ENCODE peak calls at places on chromosomes 3 and 15, in nine cellular contexts. One of them, this sample, is unnamed. For H3K36me3, the result is how much of the 10 kb centered on the place peaks cover.

GRCh38 chr3:9339750-9340449 is 23.0 kb upstream of the THUMPD3 start:
- DNase-seq in Panc1: no peak
- DNase-seq in CD4-positive, CD25-positive, alpha-beta regulatory T cell: no peak
- DNase-seq in astrocyte: no peak
- DNase-seq in GM23248: peak
- DNase-seq in transverse colon: no peak
- DNase-seq in neuronal stem cell: no peak
- DNase-seq in colonic mucosa: no peak
- DNase-seq in upper lobe of right lung: no peak
- DNase-seq in this sample: peak

GRCh38 chr15:60734846-60735245 is 255.9 kb upstream of the ICE2 start:
- DNase-seq in colonic mucosa: no peak
- DNase-seq in transverse colon: no peak
- DNase-seq in astrocyte: no peak
- DNase-seq in Panc1: no peak
- DNase-seq in upper lobe of right lung: no peak
- DNase-seq in neuronal stem cell: no peak
- DNase-seq in GM23248: no peak
- DNase-seq in CD4-positive, CD25-positive, alpha-beta regulatory T cell: no peak
- DNase-seq in this sample: no peak

GRCh38 chr15:76327191-76328105 is 9.1 kb upstream of the ISL2 start:
- DNase-seq in astrocyte: peak
- DNase-seq in CD4-positive, CD25-positive, alpha-beta regulatory T cell: no peak
- DNase-seq in upper lobe of right lung: no peak
- DNase-seq in Panc1: no peak
- DNase-seq in transverse colon: no peak
- DNase-seq in neuronal stem cell: no peak
- DNase-seq in colonic mucosa: no peak
- DNase-seq in GM23248: no peak
- DNase-seq in this sample: peak

GRCh38 chr3:70053293-70053692 is 53.8 kb downstream of the SAMMSON start:
- DNase-seq in Panc1: no peak
- DNase-seq in CD4-positive, CD25-positive, alpha-beta regulatory T cell: no peak
- DNase-seq in upper lobe of right lung: no peak
- DNase-seq in neuronal stem cell: no peak
- DNase-seq in astrocyte: no peak
- DNase-seq in transverse colon: no peak
- DNase-seq in colonic mucosa: no peak
- DNase-seq in GM23248: no peak
- DNase-seq in this sample: peak

GRCh38 chr3:196414469-196414868 is 17.8 kb downstream of the UBXN7 start:
- DNase-seq in neuronal stem cell: no peak
- DNase-seq in astrocyte: peak
- DNase-seq in transverse colon: no peak
- DNase-seq in colonic mucosa: no peak
- DNase-seq in upper lobe of right lung: no peak
- DNase-seq in GM23248: peak
- DNase-seq in Panc1: no peak
- DNase-seq in CD4-positive, CD25-positive, alpha-beta regulatory T cell: no peak
- DNase-seq in this sample: peak

GRCh38 chr3:42814914-42815507 is 5.8 kb downstream of the ACKR2 start:
- DNase-seq in upper lobe of right lung: no peak
- DNase-seq in CD4-positive, CD25-positive, alpha-beta regulatory T cell: no peak
- DNase-seq in colonic mucosa: no peak
- DNase-seq in astrocyte: no peak
- DNase-seq in GM23248: peak
- DNase-seq in Panc1: no peak
- DNase-seq in transverse colon: no peak
- DNase-seq in neuronal stem cell: no peak
- DNase-seq in this sample: no peak

GRCh38 chr3:71515640-71516383 is 67.7 kb downstream of the FOXP1 start:
- DNase-seq in astrocyte: no peak
- DNase-seq in transverse colon: no peak
- DNase-seq in upper lobe of right lung: no peak
- DNase-seq in GM23248: no peak
- DNase-seq in CD4-positive, CD25-positive, alpha-beta regulatory T cell: no peak
- DNase-seq in Panc1: no peak
- DNase-seq in neuronal stem cell: no peak
- DNase-seq in colonic mucosa: no peak
- DNase-seq in this sample: no peak

GRCh38 chr3:32258869-32259268 is 20.4 kb downstream of the CMTM8 start:
- DNase-seq in neuronal stem cell: no peak
- DNase-seq in Panc1: no peak
- DNase-seq in CD4-positive, CD25-positive, alpha-beta regulatory T cell: no peak
- DNase-seq in colonic mucosa: no peak
- DNase-seq in upper lobe of right lung: no peak
- DNase-seq in GM23248: no peak
- DNase-seq in astrocyte: no peak
- DNase-seq in transverse colon: no peak
- DNase-seq in this sample: no peak

GRCh38 chr3:32381922-32382321 is 9.7 kb upstream of the CMTM7 start:
- DNase-seq in upper lobe of right lung: no peak
- DNase-seq in Panc1: no peak
- DNase-seq in GM23248: peak
- DNase-seq in transverse colon: no peak
- DNase-seq in astrocyte: no peak
- DNase-seq in CD4-positive, CD25-positive, alpha-beta regulatory T cell: no peak
- DNase-seq in colonic mucosa: no peak
- DNase-seq in neuronal stem cell: no peak
- DNase-seq in this sample: no peak

GRCh38 chr3:17094551-17094950 is 209.8 kb downstream of the PLCL2 start:
- DNase-seq in upper lobe of right lung: no peak
- DNase-seq in colonic mucosa: no peak
- DNase-seq in Panc1: no peak
- DNase-seq in CD4-positive, CD25-positive, alpha-beta regulatory T cell: no peak
- DNase-seq in GM23248: no peak
- DNase-seq in astrocyte: no peak
- DNase-seq in neuronal stem cell: peak
- DNase-seq in transverse colon: no peak
- DNase-seq in this sample: no peak

GRCh38 chr15:60605879-60606304 is 127.0 kb upstream of the ICE2 start:
- DNase-seq in neuronal stem cell: no peak
- DNase-seq in Panc1: no peak
- DNase-seq in astrocyte: peak
- DNase-seq in transverse colon: no peak
- DNase-seq in upper lobe of right lung: no peak
- DNase-seq in GM23248: peak
- DNase-seq in CD4-positive, CD25-positive, alpha-beta regulatory T cell: no peak
- DNase-seq in colonic mucosa: no peak
- DNase-seq in this sample: peak

GRCh38 chr15:33292718-33293307 is 18.0 kb upstream of the RYR3 start:
- DNase-seq in colonic mucosa: peak
- DNase-seq in astrocyte: peak
- DNase-seq in neuronal stem cell: peak
- DNase-seq in upper lobe of right lung: no peak
- DNase-seq in transverse colon: peak
- DNase-seq in Panc1: peak
- DNase-seq in GM23248: peak
- DNase-seq in CD4-positive, CD25-positive, alpha-beta regulatory T cell: no peak
- DNase-seq in this sample: peak

GRCh38 chr15:69160976-69161877 is 792 bp downstream of the GLCE start:
- DNase-seq in CD4-positive, CD25-positive, alpha-beta regulatory T cell: no peak
- DNase-seq in neuronal stem cell: peak
- DNase-seq in Panc1: no peak
- DNase-seq in upper lobe of right lung: peak
- DNase-seq in colonic mucosa: peak
- DNase-seq in astrocyte: no peak
- DNase-seq in transverse colon: peak
- DNase-seq in GM23248: peak
- DNase-seq in this sample: peak

GRCh38 chr15:63277044-63277892 is at the start of gene APH1B:
- DNase-seq in colonic mucosa: peak
- DNase-seq in upper lobe of right lung: peak
- DNase-seq in neuronal stem cell: peak
- DNase-seq in astrocyte: peak
- DNase-seq in transverse colon: peak
- DNase-seq in GM23248: peak
- DNase-seq in CD4-positive, CD25-positive, alpha-beta regulatory T cell: peak
- DNase-seq in Panc1: no peak
- DNase-seq in this sample: peak

GRCh38 chr15:38652998-38653397 is 88.4 kb upstream of the RASGRP1 start:
- DNase-seq in CD4-positive, CD25-positive, alpha-beta regulatory T cell: peak
- DNase-seq in transverse colon: peak
- DNase-seq in neuronal stem cell: no peak
- DNase-seq in GM23248: no peak
- DNase-seq in upper lobe of right lung: no peak
- DNase-seq in astrocyte: no peak
- DNase-seq in colonic mucosa: peak
- DNase-seq in Panc1: no peak
- DNase-seq in this sample: no peak

DNA sequence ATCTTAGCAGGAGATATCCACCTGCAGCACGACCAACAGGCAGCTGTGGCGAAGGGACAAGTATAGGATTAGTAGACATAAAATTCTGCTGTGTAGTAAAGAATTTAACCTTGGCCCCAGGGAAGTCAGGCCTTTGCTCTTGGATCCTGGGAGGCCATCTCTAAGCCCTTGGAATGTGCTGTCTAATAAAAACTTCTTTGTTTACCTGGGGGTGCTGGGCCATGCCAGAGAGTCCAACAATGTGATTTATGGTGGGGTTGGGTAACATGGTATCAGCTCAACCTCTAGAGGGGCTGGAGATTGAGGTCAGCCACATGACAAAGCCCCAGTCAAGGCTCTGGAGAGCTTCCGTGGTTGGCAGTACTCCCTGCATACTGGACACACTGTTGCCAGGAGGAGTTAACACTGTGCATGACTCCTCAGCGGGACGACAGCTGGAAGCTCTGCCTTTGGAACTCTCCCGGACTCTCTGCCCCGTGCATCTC is 52.4 kb downstream of the HEG1 start:
- DNase-seq in GM23248: peak
- DNase-seq in upper lobe of right lung: no peak
- DNase-seq in neuronal stem cell: no peak
- DNase-seq in colonic mucosa: peak
- DNase-seq in astrocyte: peak
- DNase-seq in Panc1: no peak
- DNase-seq in CD4-positive, CD25-positive, alpha-beta regulatory T cell: no peak
- DNase-seq in transverse colon: peak
- DNase-seq in this sample: peak
- H3K36me3 ChIP-seq in GM23248: half or more
- H3K36me3 ChIP-seq in upper lobe of right lung: half or more
- H3K36me3 ChIP-seq in neuronal stem cell: half or more
- H3K36me3 ChIP-seq in colonic mucosa: under half
- H3K36me3 ChIP-seq in astrocyte: half or more
- H3K36me3 ChIP-seq in Panc1: under half
- H3K36me3 ChIP-seq in CD4-positive, CD25-positive, alpha-beta regulatory T cell: half or more
- H3K36me3 ChIP-seq in transverse colon: under half
- H3K36me3 ChIP-seq in this sample: under half

GRCh38 chr3:46883252-46884185 is 6.0 kb downstream of the PTH1R start:
- DNase-seq in Panc1: no peak
- DNase-seq in transverse colon: no peak
- DNase-seq in CD4-positive, CD25-positive, alpha-beta regulatory T cell: no peak
- DNase-seq in neuronal stem cell: no peak
- DNase-seq in colonic mucosa: no peak
- DNase-seq in GM23248: peak
- DNase-seq in upper lobe of right lung: no peak
- DNase-seq in astrocyte: no peak
- DNase-seq in this sample: peak
- H3K27ac ChIP-seq in Panc1: no peak
- H3K27ac ChIP-seq in transverse colon: peak
- H3K27ac ChIP-seq in CD4-positive, CD25-positive, alpha-beta regulatory T cell: no peak
- H3K27ac ChIP-seq in neuronal stem cell: no peak
- H3K27ac ChIP-seq in colonic mucosa: no peak
- H3K27ac ChIP-seq in GM23248: no peak
- H3K27ac ChIP-seq in upper lobe of right lung: peak
- H3K27ac ChIP-seq in astrocyte: no peak
- H3K27ac ChIP-seq in this sample: no peak

GRCh38 chr3:153099131-153099530 is 62.9 kb upstream of the RAP2B start:
- DNase-seq in upper lobe of right lung: no peak
- DNase-seq in Panc1: no peak
- DNase-seq in colonic mucosa: peak
- DNase-seq in GM23248: no peak
- DNase-seq in neuronal stem cell: no peak
- DNase-seq in transverse colon: peak
- DNase-seq in CD4-positive, CD25-positive, alpha-beta regulatory T cell: no peak
- DNase-seq in astrocyte: no peak
- DNase-seq in this sample: no peak

GRCh38 chr3:153103406-153103945 is 58.5 kb upstream of the RAP2B start:
- DNase-seq in colonic mucosa: no peak
- DNase-seq in Panc1: no peak
- DNase-seq in CD4-positive, CD25-positive, alpha-beta regulatory T cell: no peak
- DNase-seq in transverse colon: no peak
- DNase-seq in upper lobe of right lung: no peak
- DNase-seq in GM23248: no peak
- DNase-seq in neuronal stem cell: no peak
- DNase-seq in astrocyte: no peak
- DNase-seq in this sample: no peak
- H3K36me3 ChIP-seq in colonic mucosa: under half
- H3K36me3 ChIP-seq in Panc1: under half
- H3K36me3 ChIP-seq in CD4-positive, CD25-positive, alpha-beta regulatory T cell: under half
- H3K36me3 ChIP-seq in transverse colon: under half
- H3K36me3 ChIP-seq in upper lobe of right lung: under half
- H3K36me3 ChIP-seq in GM23248: under half
- H3K36me3 ChIP-seq in neuronal stem cell: under half
- H3K36me3 ChIP-seq in astrocyte: under half
- H3K36me3 ChIP-seq in this sample: under half

DNA sequence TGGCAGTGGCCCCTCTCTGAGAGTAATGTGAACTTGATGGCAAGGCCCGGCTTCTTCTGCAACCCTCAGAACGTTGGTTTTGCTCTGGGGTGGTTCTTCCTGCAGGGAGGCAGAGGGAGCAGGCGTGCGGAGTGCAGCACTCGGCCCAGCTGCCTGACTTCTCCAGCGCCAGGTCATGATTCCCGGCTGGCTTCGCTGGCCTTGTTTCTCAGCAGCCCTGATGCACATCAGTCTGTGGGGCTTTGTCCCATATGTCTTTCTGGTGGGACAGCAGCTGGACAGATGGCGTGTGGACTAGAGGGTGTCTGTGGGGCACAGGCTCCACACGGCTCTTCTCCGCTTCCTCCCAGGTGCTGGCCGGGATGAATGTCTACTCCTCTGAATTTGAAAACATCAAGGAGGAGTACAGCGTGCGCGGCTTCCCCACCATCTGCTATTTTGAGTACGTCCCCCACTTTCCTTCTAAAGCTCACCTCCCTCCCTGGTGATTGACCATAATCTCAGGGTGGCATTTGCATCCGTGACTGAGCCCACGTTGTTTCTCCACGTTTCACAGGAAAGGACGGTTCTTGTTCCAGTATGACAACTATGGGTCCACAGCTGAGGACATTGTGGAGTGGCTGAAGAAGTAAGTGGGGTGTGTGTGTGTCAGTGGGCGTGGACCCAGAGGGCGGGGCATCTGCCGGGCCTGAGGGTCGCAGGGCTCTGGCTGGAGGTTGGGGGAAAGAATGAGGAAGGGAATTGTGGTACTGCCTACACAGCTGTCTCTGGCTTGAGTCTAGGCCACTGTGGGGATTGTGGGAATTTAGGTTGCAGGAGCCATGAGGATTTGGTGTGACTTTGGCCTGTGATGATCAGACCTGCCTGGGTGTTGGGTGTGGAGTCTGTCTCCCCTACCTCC is 57.1 kb downstream of the PDIA5 start:
- DNase-seq in transverse colon: no peak
- DNase-seq in colonic mucosa: no peak
- DNase-seq in upper lobe of right lung: no peak
- DNase-seq in Panc1: no peak
- DNase-seq in GM23248: no peak
- DNase-seq in neuronal stem cell: no peak
- DNase-seq in CD4-positive, CD25-positive, alpha-beta regulatory T cell: no peak
- DNase-seq in astrocyte: no peak
- DNase-seq in this sample: no peak
- H3K27ac ChIP-seq in transverse colon: no peak
- H3K27ac ChIP-seq in colonic mucosa: no peak
- H3K27ac ChIP-seq in upper lobe of right lung: no peak
- H3K27ac ChIP-seq in Panc1: no peak
- H3K27ac ChIP-seq in GM23248: no peak
- H3K27ac ChIP-seq in neuronal stem cell: no peak
- H3K27ac ChIP-seq in CD4-positive, CD25-positive, alpha-beta regulatory T cell: no peak
- H3K27ac ChIP-seq in astrocyte: no peak
- H3K27ac ChIP-seq in this sample: peak